ENCODE peak calls at places on chromosomes 1 and 21, in eight cellular contexts. T, N, U, Q, R, E, J and O are unnamed samples.

GRCh38 chr1:229105822-229106525 is 164.9 kb upstream of the RAB4A start:
- DNase-seq in T (no peak), N (no peak), U (no peak), Q (no peak), R (no peak), E (no peak), J (no peak), O (no peak)

GRCh38 chr1:232207089-232207723 is 422.7 kb downstream of the SIPA1L2 start:
- DNase-seq in T (no peak), N (no peak), U (no peak), Q (no peak), R (no peak), E (no peak), J (no peak), O (no peak)

GRCh38 chr21:39373634-39374033 is 24.7 kb upstream of the HMGN1 start:
- DNase-seq in T (no peak), N (no peak), U (no peak), Q (no peak), R (peak; percentile 58), E (no peak), J (no peak), O (peak; percentile 90)

GRCh38 chr1:234621657-234622335 is 11.8 kb upstream of the IRF2BP2 start:
- DNase-seq in T (no peak), N (no peak), U (no peak), Q (no peak), R (peak; percentile 55), E (no peak), J (no peak), O (no peak)

GRCh38 chr1:41322835-41323234 is 38.4 kb upstream of the FOXO6 start:
- DNase-seq in T (no peak), N (no peak), U (no peak), Q (peak; percentile 83), R (peak; percentile 45), E (peak; percentile 38), J (peak; percentile 53), O (no peak)

GRCh38 chr1:67840449-67840848 is 7.2 kb upstream of the GNG12 start:
- DNase-seq in T (no peak), N (peak; percentile 41), U (no peak), Q (no peak), R (peak; percentile 40), E (no peak), J (no peak), O (peak; percentile 81)

GRCh38 chr1:207336559-207337467 is 15.3 kb downstream of the CD55 start:
- DNase-seq in T (no peak), N (no peak), U (no peak), Q (no peak), R (peak; percentile 45), E (no peak), J (no peak), O (no peak)

GRCh38 chr1:181391297-181391905 is 91.9 kb upstream of the CACNA1E start:
- DNase-seq in T (no peak), N (no peak), U (no peak), Q (no peak), R (no peak), E (no peak), J (no peak), O (no peak)

GRCh38 chr1:31714442-31715096 is 10.8 kb upstream of the COL16A1 start:
- DNase-seq in T (peak; percentile 93), N (peak; percentile 96), U (peak; percentile 83), Q (peak; percentile 93), R (no peak), E (peak; percentile 73), J (peak; percentile 58), O (peak; percentile 90)

GRCh38 chr1:161905269-161905884 is 118.3 kb downstream of the OLFML2B start:
- DNase-seq in T (no peak), N (no peak), U (no peak), Q (no peak), R (peak; percentile 35), E (no peak), J (no peak), O (peak; percentile 51)

GRCh38 chr1:86648255-86648654 is 56.1 kb upstream of the SH3GLB1 start:
- DNase-seq in T (no peak), N (no peak), U (no peak), Q (no peak), R (peak; percentile 83), E (no peak), J (no peak), O (peak; percentile 78)

GRCh38 chr1:112692681-112693080 is 14.2 kb downstream of the RHOC start:
- DNase-seq in T (no peak), N (no peak), U (no peak), Q (no peak), R (no peak), E (no peak), J (peak; percentile 23), O (peak; percentile 15)

GRCh38 chr1:145999321-146000024 is 3.1 kb upstream of the TXNIP start:
- DNase-seq in T (no peak), N (peak; percentile 77), U (no peak), Q (peak; percentile 78), R (no peak), E (no peak), J (peak; percentile 63), O (no peak)

GRCh38 chr1:226731257-226731893 is 7.7 kb downstream of the ITPKB start:
- DNase-seq in T (no peak), N (no peak), U (no peak), Q (no peak), R (no peak), E (no peak), J (no peak), O (no peak)
- H3K4me3 ChIP-seq in T (no peak overlapping the region), N (no peak overlapping the region), U (no peak overlapping the region), Q (peak overlapping the region; percentile 41), R (no peak overlapping the region), E (peak overlapping the region; percentile 94), J (peak overlapping the region; percentile 34), O (no peak overlapping the region)

GRCh38 chr1:30159015-30159414 is 564.4 kb downstream of the MATN1 start:
- DNase-seq in T (no peak), N (no peak), U (no peak), Q (no peak), R (no peak), E (no peak), J (no peak), O (no peak)
- H3K4me1 ChIP-seq in T (no peaks in the 10 kb centered on the region), N (no peaks in the 10 kb centered on the region), U (no peaks in the 10 kb centered on the region), Q (no peaks in the 10 kb centered on the region), R (no peaks in the 10 kb centered on the region), E (no peaks in the 10 kb centered on the region), J (no peaks in the 10 kb centered on the region), O (no peaks in the 10 kb centered on the region)

DNA sequence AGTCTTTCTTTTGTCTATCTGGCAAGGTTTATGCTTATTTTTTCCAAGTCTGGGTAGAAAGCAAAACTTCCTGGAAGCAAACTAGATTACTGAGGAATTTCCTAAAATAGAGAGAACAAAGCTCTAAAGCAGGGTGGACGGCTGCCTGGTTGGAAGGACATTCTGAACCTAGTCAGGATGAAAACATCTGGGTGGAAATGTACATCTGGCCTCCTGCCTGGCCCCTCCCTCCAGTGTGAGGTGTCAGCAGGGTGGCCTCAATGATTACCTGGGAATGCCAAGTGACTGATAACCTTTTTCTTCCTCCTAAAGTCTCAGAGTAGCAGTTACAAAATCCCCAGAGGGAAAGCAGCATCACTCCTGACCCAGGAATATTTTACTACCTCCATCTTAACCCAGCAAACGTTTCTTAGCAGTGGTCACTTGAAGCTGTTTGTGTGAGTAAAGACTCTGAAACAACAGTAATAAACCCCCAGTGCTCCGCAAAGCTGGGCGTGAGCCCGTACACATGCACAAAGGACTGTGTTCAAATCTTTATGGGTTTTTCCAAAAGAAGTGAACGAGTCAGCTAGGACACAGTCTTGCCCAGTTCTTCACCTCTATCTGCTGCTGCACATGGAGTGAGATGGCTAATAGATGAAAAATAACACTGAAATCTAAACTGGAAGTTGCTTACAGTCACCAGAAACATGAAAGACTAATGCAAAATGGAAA is 18.9 kb downstream of the ANGPTL7 start:
- DNase-seq in T (peak; percentile 78), N (peak; percentile 52), U (peak; percentile 30), Q (no peak), R (no peak), E (no peak), J (no peak), O (no peak)
- H3K27ac ChIP-seq in T (no peak overlapping the region), N (peak overlapping the region; percentile 43), U (peak overlapping the region; percentile 85), Q (no peak overlapping the region), R (no peak overlapping the region), E (no peak overlapping the region), J (no peak overlapping the region), O (no peak overlapping the region)

GRCh38 chr1:203597386-203598040 is 29.1 kb upstream of the ATP2B4 start:
- DNase-seq in T (no peak), N (peak; percentile 80), U (no peak), Q (no peak), R (no peak), E (peak; percentile 37), J (no peak), O (no peak)

GRCh38 chr1:203598736-203599135 is 27.9 kb upstream of the ATP2B4 start:
- DNase-seq in T (no peak), N (no peak), U (no peak), Q (no peak), R (no peak), E (no peak), J (no peak), O (no peak)

GRCh38 chr1:203593723-203594122 is 32.9 kb upstream of the ATP2B4 start:
- DNase-seq in T (no peak), N (no peak), U (no peak), Q (peak; percentile 62), R (peak; percentile 62), E (peak; percentile 24), J (peak; percentile 82), O (no peak)

GRCh38 chr1:203599875-203600781 is 26.5 kb upstream of the ATP2B4 start:
- DNase-seq in T (no peak), N (peak; percentile 36), U (no peak), Q (no peak), R (no peak), E (no peak), J (no peak), O (no peak)

DNA sequence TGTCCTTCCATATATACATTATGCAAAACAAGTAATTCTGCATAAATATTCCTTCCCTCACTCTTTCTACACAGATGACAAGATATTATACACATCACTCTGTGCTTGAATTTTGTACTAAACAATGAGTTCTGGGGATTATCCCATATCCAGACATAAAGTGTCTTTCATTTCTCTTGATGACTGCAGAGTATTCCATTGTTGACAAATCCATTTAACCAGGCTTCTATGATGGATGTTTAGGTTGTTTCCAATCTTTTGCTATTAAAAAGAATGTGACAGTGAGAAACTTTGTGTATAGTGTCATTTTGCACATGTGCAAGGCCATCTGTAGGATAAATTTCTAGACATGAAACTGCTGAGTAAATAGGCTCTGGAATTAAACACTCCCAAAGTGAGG is 30.0 kb upstream of the ATP2B4 start:
- DNase-seq in T (no peak), N (no peak), U (no peak), Q (no peak), R (no peak), E (no peak), J (no peak), O (no peak)
- H3K4me3 ChIP-seq in T (no peak overlapping the region), N (no peak overlapping the region), U (no peak overlapping the region), Q (no peak overlapping the region), R (no peak overlapping the region), E (no peak overlapping the region), J (no peak overlapping the region), O (no peak overlapping the region)

DNA sequence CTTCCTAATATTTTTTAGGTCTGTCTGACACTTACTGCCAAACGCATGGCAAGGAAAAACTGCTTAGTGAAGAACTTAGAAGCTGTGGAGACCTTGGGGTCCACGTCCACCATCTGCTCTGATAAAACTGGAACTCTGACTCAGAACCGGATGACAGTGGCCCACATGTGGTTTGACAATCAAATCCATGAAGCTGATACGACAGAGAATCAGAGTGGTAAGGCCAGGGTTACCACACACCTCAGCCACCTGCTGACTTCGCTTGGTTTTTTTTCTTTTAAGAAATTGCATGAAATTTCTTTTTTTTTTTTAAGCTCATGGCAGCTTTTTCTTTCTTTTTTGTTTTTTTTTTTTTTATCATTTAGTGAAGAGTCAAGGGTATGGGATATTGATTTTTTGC is 17.2 kb downstream of the ATP1A1 start:
- DNase-seq in T (no peak), N (no peak), U (no peak), Q (no peak), R (no peak), E (no peak), J (no peak), O (no peak)
- H3K4me1 ChIP-seq in T (peaks cover 26% of the 10 kb centered on the region), N (no peaks in the 10 kb centered on the region), U (no peaks in the 10 kb centered on the region), Q (no peaks in the 10 kb centered on the region), R (peaks cover 15% of the 10 kb centered on the region), E (peaks cover 18% of the 10 kb centered on the region), J (peaks cover 13% of the 10 kb centered on the region), O (no peaks in the 10 kb centered on the region)